ENCODE peak calls at places on chromosomes 16 and 17, in seven cellular contexts. One of them, this sample, is unnamed.

GRCh38 chr17:43983515-43984411 is 20.7 kb upstream of the NAGS start:
- DNase-seq in fibroblast of villous mesenchyme: no peak
- DNase-seq in mesothelial cell of epicardium: peak; percentile 48
- DNase-seq in endothelial cell: peak; percentile 35
- DNase-seq in BE2C: peak; percentile 43
- DNase-seq in HFFc6: no peak
- DNase-seq in fibroblast of the aortic adventitia: no peak
- DNase-seq in this sample: no peak

GRCh38 chr17:28895794-28896447 is 1.6 kb downstream of the FLOT2 start:
- DNase-seq in fibroblast of villous mesenchyme: no peak
- DNase-seq in mesothelial cell of epicardium: no peak
- DNase-seq in endothelial cell: no peak
- DNase-seq in BE2C: no peak
- DNase-seq in HFFc6: no peak
- DNase-seq in fibroblast of the aortic adventitia: no peak
- DNase-seq in this sample: no peak

GRCh38 chr16:9901-10665 is 43.3 kb downstream of the POLR3K start:
- DNase-seq in fibroblast of villous mesenchyme: no peak
- DNase-seq in mesothelial cell of epicardium: no peak
- DNase-seq in endothelial cell: no peak
- DNase-seq in BE2C: no peak
- DNase-seq in HFFc6: no peak
- DNase-seq in fibroblast of the aortic adventitia: no peak
- DNase-seq in this sample: no peak

GRCh38 chr16:4376126-4376819 is 4.6 kb downstream of the VASN start:
- DNase-seq in fibroblast of villous mesenchyme: peak; percentile 89
- DNase-seq in mesothelial cell of epicardium: no peak
- DNase-seq in endothelial cell: no peak
- DNase-seq in BE2C: peak; percentile 71
- DNase-seq in HFFc6: peak; percentile 89
- DNase-seq in fibroblast of the aortic adventitia: peak; percentile 94
- DNase-seq in this sample: no peak

GRCh38 chr17:71709974-71710373 is 410.8 kb upstream of the SOX9 start:
- DNase-seq in fibroblast of villous mesenchyme: no peak
- DNase-seq in mesothelial cell of epicardium: no peak
- DNase-seq in endothelial cell: no peak
- DNase-seq in BE2C: no peak
- DNase-seq in HFFc6: peak; percentile 3
- DNase-seq in fibroblast of the aortic adventitia: no peak
- DNase-seq in this sample: no peak

GRCh38 chr16:28990375-28991040 is 5.7 kb downstream of the LAT start:
- DNase-seq in fibroblast of villous mesenchyme: no peak
- DNase-seq in mesothelial cell of epicardium: no peak
- DNase-seq in endothelial cell: no peak
- DNase-seq in BE2C: no peak
- DNase-seq in HFFc6: no peak
- DNase-seq in fibroblast of the aortic adventitia: no peak
- DNase-seq in this sample: no peak

GRCh38 chr16:49587511-49587910 is 213.9 kb downstream of the C16orf78 start:
- DNase-seq in fibroblast of villous mesenchyme: no peak
- DNase-seq in mesothelial cell of epicardium: no peak
- DNase-seq in endothelial cell: no peak
- DNase-seq in BE2C: no peak
- DNase-seq in HFFc6: no peak
- DNase-seq in fibroblast of the aortic adventitia: no peak
- DNase-seq in this sample: no peak

GRCh38 chr17:66165537-66166123 is 26.3 kb downstream of the CEP112 start:
- DNase-seq in fibroblast of villous mesenchyme: peak; percentile 76
- DNase-seq in mesothelial cell of epicardium: no peak
- DNase-seq in endothelial cell: peak; percentile 35
- DNase-seq in BE2C: no peak
- DNase-seq in HFFc6: peak; percentile 66
- DNase-seq in fibroblast of the aortic adventitia: peak; percentile 84
- DNase-seq in this sample: peak; percentile 28

GRCh38 chr16:67244387-67245188 is 2.7 kb downstream of the FHOD1 start:
- DNase-seq in fibroblast of villous mesenchyme: peak; percentile 85
- DNase-seq in mesothelial cell of epicardium: no peak
- DNase-seq in endothelial cell: no peak
- DNase-seq in BE2C: peak; percentile 46
- DNase-seq in HFFc6: peak; percentile 94
- DNase-seq in fibroblast of the aortic adventitia: peak; percentile 86
- DNase-seq in this sample: no peak

GRCh38 chr17:73532441-73532901 is 111.8 kb downstream of the SDK2 start:
- DNase-seq in fibroblast of villous mesenchyme: no peak
- DNase-seq in mesothelial cell of epicardium: no peak
- DNase-seq in endothelial cell: no peak
- DNase-seq in BE2C: peak; percentile 82
- DNase-seq in HFFc6: no peak
- DNase-seq in fibroblast of the aortic adventitia: no peak
- DNase-seq in this sample: no peak

GRCh38 chr16:85027349-85027967 is at the start of gene KIAA0513:
- DNase-seq in fibroblast of villous mesenchyme: peak; percentile 93
- DNase-seq in mesothelial cell of epicardium: peak; percentile 99
- DNase-seq in endothelial cell: peak; percentile 99
- DNase-seq in BE2C: peak; percentile 97
- DNase-seq in HFFc6: peak; percentile 80
- DNase-seq in fibroblast of the aortic adventitia: peak; percentile 88
- DNase-seq in this sample: peak; percentile 65
- TF ChIP-seq CTCF in fibroblast of villous mesenchyme: peak; percentile 26
- TF ChIP-seq CTCF in mesothelial cell of epicardium: no peak
- TF ChIP-seq CTCF in endothelial cell: no peak
- TF ChIP-seq CTCF in BE2C: peak; percentile 31
- TF ChIP-seq CTCF in HFFc6: no peak
- TF ChIP-seq CTCF in fibroblast of the aortic adventitia: peak; percentile 14
- TF ChIP-seq CTCF in this sample: peak; percentile 20

GRCh38 chr16:55832425-55832787 is 490 bp downstream of the CES1 start:
- DNase-seq in fibroblast of villous mesenchyme: no peak
- DNase-seq in mesothelial cell of epicardium: peak; percentile 14
- DNase-seq in endothelial cell: no peak
- DNase-seq in BE2C: no peak
- DNase-seq in HFFc6: no peak
- DNase-seq in fibroblast of the aortic adventitia: no peak
- DNase-seq in this sample: no peak
- TF ChIP-seq CTCF in fibroblast of villous mesenchyme: no peak
- TF ChIP-seq CTCF in mesothelial cell of epicardium: no peak
- TF ChIP-seq CTCF in endothelial cell: no peak
- TF ChIP-seq CTCF in BE2C: no peak
- TF ChIP-seq CTCF in HFFc6: no peak
- TF ChIP-seq CTCF in fibroblast of the aortic adventitia: no peak
- TF ChIP-seq CTCF in this sample: no peak

GRCh38 chr17:6279659-6280058 is 155.3 kb downstream of the AIPL1 start:
- DNase-seq in fibroblast of villous mesenchyme: no peak
- DNase-seq in mesothelial cell of epicardium: no peak
- DNase-seq in endothelial cell: peak; percentile 16
- DNase-seq in BE2C: no peak
- DNase-seq in HFFc6: no peak
- DNase-seq in fibroblast of the aortic adventitia: no peak
- DNase-seq in this sample: no peak
- TF ChIP-seq CTCF in fibroblast of villous mesenchyme: no peak
- TF ChIP-seq CTCF in mesothelial cell of epicardium: no peak
- TF ChIP-seq CTCF in endothelial cell: peak; percentile 17
- TF ChIP-seq CTCF in BE2C: no peak
- TF ChIP-seq CTCF in HFFc6: no peak
- TF ChIP-seq CTCF in fibroblast of the aortic adventitia: no peak
- TF ChIP-seq CTCF in this sample: peak; percentile 32

GRCh38 chr16:30143347-30143702 is 20.3 kb upstream of the MAPK3 start:
- DNase-seq in fibroblast of villous mesenchyme: no peak
- DNase-seq in mesothelial cell of epicardium: no peak
- DNase-seq in endothelial cell: no peak
- DNase-seq in BE2C: no peak
- DNase-seq in HFFc6: no peak
- DNase-seq in fibroblast of the aortic adventitia: no peak
- DNase-seq in this sample: no peak
- TF ChIP-seq CTCF in fibroblast of villous mesenchyme: no peak
- TF ChIP-seq CTCF in mesothelial cell of epicardium: no peak
- TF ChIP-seq CTCF in endothelial cell: no peak
- TF ChIP-seq CTCF in BE2C: no peak
- TF ChIP-seq CTCF in HFFc6: no peak
- TF ChIP-seq CTCF in fibroblast of the aortic adventitia: no peak
- TF ChIP-seq CTCF in this sample: no peak

DNA sequence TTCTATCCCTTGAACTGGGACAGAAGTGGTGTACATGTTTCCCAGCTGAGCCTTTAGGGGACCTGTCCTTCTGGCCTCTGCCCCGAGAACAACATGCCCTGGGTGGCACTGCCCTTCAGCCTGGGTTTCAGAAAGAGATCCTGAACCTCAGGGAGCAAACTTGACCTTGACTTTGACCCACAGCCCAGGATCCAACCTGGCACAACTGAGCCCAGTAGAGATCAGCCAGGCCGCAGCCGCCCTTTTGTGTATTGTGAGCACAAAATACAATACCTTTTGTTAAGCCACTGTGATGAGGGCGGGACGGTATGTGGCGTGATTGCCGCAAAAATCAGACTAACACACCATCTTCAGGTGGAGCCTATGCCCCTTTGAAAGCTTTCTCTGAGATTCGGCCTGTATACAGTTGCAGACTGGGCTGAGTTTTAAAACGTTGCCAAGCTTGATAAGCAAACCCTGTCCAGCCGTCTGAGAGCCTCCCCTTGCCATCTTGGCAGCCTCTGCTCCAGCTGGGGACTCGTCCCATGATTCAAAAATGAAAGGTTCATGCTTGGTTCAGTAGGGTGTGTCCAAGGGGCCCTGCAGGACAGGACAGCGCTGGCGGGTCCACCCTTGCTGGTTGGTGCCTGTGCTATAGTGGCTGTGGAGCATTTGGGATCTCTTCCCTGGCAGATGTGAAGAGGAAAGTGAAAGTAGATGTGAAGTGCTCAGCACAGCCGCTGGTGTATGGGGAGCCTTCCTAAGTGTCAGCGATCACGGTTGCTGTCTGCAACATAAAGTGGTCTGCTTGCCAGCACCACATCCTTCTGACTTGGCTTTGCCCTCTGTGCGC is 40.3 kb downstream of the FOXL1 start:
- DNase-seq in fibroblast of villous mesenchyme: peak; percentile 69
- DNase-seq in mesothelial cell of epicardium: no peak
- DNase-seq in endothelial cell: no peak
- DNase-seq in BE2C: no peak
- DNase-seq in HFFc6: no peak
- DNase-seq in fibroblast of the aortic adventitia: peak; percentile 63
- DNase-seq in this sample: no peak
- TF ChIP-seq CTCF in fibroblast of villous mesenchyme: no peak
- TF ChIP-seq CTCF in mesothelial cell of epicardium: no peak
- TF ChIP-seq CTCF in endothelial cell: no peak
- TF ChIP-seq CTCF in BE2C: no peak
- TF ChIP-seq CTCF in HFFc6: no peak
- TF ChIP-seq CTCF in fibroblast of the aortic adventitia: no peak
- TF ChIP-seq CTCF in this sample: no peak

GRCh38 chr17:17877548-17878358 is 41.0 kb upstream of the SREBF1 start:
- DNase-seq in fibroblast of villous mesenchyme: peak; percentile 86
- DNase-seq in mesothelial cell of epicardium: peak; percentile 66
- DNase-seq in endothelial cell: no peak
- DNase-seq in BE2C: peak; percentile 27
- DNase-seq in HFFc6: peak; percentile 83
- DNase-seq in fibroblast of the aortic adventitia: peak; percentile 99
- DNase-seq in this sample: no peak
- TF ChIP-seq CTCF in fibroblast of villous mesenchyme: no peak
- TF ChIP-seq CTCF in mesothelial cell of epicardium: no peak
- TF ChIP-seq CTCF in endothelial cell: no peak
- TF ChIP-seq CTCF in BE2C: no peak
- TF ChIP-seq CTCF in HFFc6: no peak
- TF ChIP-seq CTCF in fibroblast of the aortic adventitia: peak; percentile 22
- TF ChIP-seq CTCF in this sample: no peak

GRCh38 chr16:20669691-20670090 is 27.8 kb downstream of the ACSM1 start:
- DNase-seq in fibroblast of villous mesenchyme: no peak
- DNase-seq in mesothelial cell of epicardium: no peak
- DNase-seq in endothelial cell: no peak
- DNase-seq in BE2C: no peak
- DNase-seq in HFFc6: no peak
- DNase-seq in fibroblast of the aortic adventitia: no peak
- DNase-seq in this sample: no peak
- TF ChIP-seq CTCF in fibroblast of villous mesenchyme: no peak
- TF ChIP-seq CTCF in mesothelial cell of epicardium: no peak
- TF ChIP-seq CTCF in endothelial cell: no peak
- TF ChIP-seq CTCF in BE2C: no peak
- TF ChIP-seq CTCF in HFFc6: no peak
- TF ChIP-seq CTCF in fibroblast of the aortic adventitia: no peak
- TF ChIP-seq CTCF in this sample: no peak

This sample was measured in D721Med.